ENCODE peak calls at places on chromosomes 6 and 20, in nine cellular contexts. D is activated T-helper 1 cell treated with anti-CD3 and anti-CD28 coated beads, Interleukin-2, amount 50 U/mL, for 16 hours; S is GF-D8; Z is adrenal gland; W is K562; V is left cardiac atrium; I is NCI-H1417 treated with DMSO at 0.1 percent for 48 hours; N is AG09309; E is RPMI8226. U is an unnamed sample.

GRCh38 chr6:137352859-137353258 is 133.7 kb upstream of the IFNGR1 start:
- DNase-seq in D (no peak), S (no peak), Z (no peak), W (no peak), V (no peak), I (no peak), N (no peak), E (no peak), U (peak)

GRCh38 chr6:24495516-24495847 is 713 bp downstream of the ALDH5A1 start:
- DNase-seq in D (peak), S (peak), Z (peak), W (peak), V (peak), I (no peak), N (no peak), E (peak), U (peak)

GRCh38 chr20:54215157-54215789 is 7.4 kb downstream of the PFDN4 start:
- DNase-seq in D (no peak), S (no peak), Z (no peak), W (no peak), V (no peak), I (no peak), N (no peak), E (no peak), U (no peak)

GRCh38 chr6:133964052-133964451 is 11.0 kb downstream of the TBPL1 start:
- DNase-seq in D (no peak), S (no peak), Z (no peak), W (no peak), V (no peak), I (no peak), N (peak), E (no peak), U (no peak)

GRCh38 chr6:80523531-80523970 is 417.1 kb downstream of the BCKDHB start:
- DNase-seq in D (no peak), S (no peak), Z (peak), W (peak), V (peak), I (no peak), N (no peak), E (no peak), U (no peak)

GRCh38 chr6:47245745-47246371 is 63.8 kb downstream of the TNFRSF21 start:
- DNase-seq in D (no peak), S (peak), Z (no peak), W (peak), V (no peak), I (no peak), N (no peak), E (peak), U (no peak)

GRCh38 chr20:1377341-1377871 is 15.4 kb downstream of the FKBP1A start:
- DNase-seq in D (no peak), S (no peak), Z (no peak), W (no peak), V (no peak), I (no peak), N (no peak), E (no peak), U (no peak)

GRCh38 chr6:44342489-44342888 is at the start of gene SPATS1:
- DNase-seq in D (no peak), S (no peak), Z (peak), W (no peak), V (no peak), I (no peak), N (no peak), E (peak), U (no peak)

GRCh38 chr20:49431345-49431744 is 51.1 kb downstream of the KCNB1 start:
- DNase-seq in D (no peak), S (no peak), Z (no peak), W (no peak), V (no peak), I (no peak), N (no peak), E (no peak), U (no peak)

GRCh38 chr6:12203001-12203400 is 87.2 kb upstream of the EDN1 start:
- DNase-seq in D (no peak), S (no peak), Z (no peak), W (no peak), V (no peak), I (no peak), N (no peak), E (no peak), U (peak)

GRCh38 chr6:43180985-43181384 is 1.0 kb upstream of the CUL9 start:
- DNase-seq in D (no peak), S (no peak), Z (no peak), W (peak), V (no peak), I (no peak), N (no peak), E (no peak), U (no peak)

GRCh38 chr20:19750907-19751636 is 7.0 kb upstream of the RIN2 start:
- DNase-seq in D (no peak), S (no peak), Z (no peak), W (no peak), V (no peak), I (no peak), N (no peak), E (no peak), U (no peak)

GRCh38 chr6:125846292-125847024 is 55.7 kb downstream of the NCOA7 start:
- DNase-seq in D (no peak), S (no peak), Z (no peak), W (no peak), V (no peak), I (no peak), N (no peak), E (no peak), U (no peak)

GRCh38 chr6:77368660-77369313 is 94.5 kb downstream of the HTR1B start:
- DNase-seq in D (no peak), S (peak), Z (peak), W (no peak), V (peak), I (no peak), N (no peak), E (no peak), U (no peak)

GRCh38 chr20:21522479-21523397 is 8.9 kb upstream of the NKX2-2 start:
- DNase-seq in D (no peak), S (no peak), Z (no peak), W (no peak), V (no peak), I (no peak), N (no peak), E (no peak), U (no peak)

GRCh38 chr6:118993803-118994231 is 58.9 kb upstream of the MCM9 start:
- DNase-seq in D (no peak), S (no peak), Z (no peak), W (no peak), V (no peak), I (no peak), N (no peak), E (no peak), U (no peak)

U was measured in Caco-2.